ENCODE peak calls at places on chromosome 9, in six cellular contexts. Z is PC-3, G is GM23248, O is MM.1S, D is GM23338, V is neural progenitor cell. I is an unnamed sample.

GRCh38 chr9:16653491-16654407 is 216.7 kb downstream of the BNC2 start:
- DNase-seq in O (peak; percentile 24), Z (no peak), D (peak; percentile 41), G (no peak), V (peak; percentile 9), I (no peak)

GRCh38 chr9:116101516-116101915 is 52.1 kb upstream of the PAPPA start:
- DNase-seq in D (no peak), G (peak; percentile 85), V (no peak), O (no peak), Z (peak; percentile 68), I (no peak)

GRCh38 chr9:111427186-111427585 is 57.0 kb downstream of the ECPAS start:
- DNase-seq in G (peak; percentile 86), D (no peak), V (no peak), O (no peak), Z (peak; percentile 82), I (peak; percentile 43)

GRCh38 chr9:33129251-33129885 is 37.8 kb downstream of the B4GALT1 start:
- DNase-seq in Z (no peak), O (no peak), G (no peak), D (no peak), V (no peak), I (no peak)

GRCh38 chr9:4984571-4985375 is at the start of gene JAK2:
- DNase-seq in Z (peak; percentile 87), V (peak; percentile 91), G (peak; percentile 98), O (peak; percentile 90), D (peak; percentile 90), I (peak; percentile 89)

GRCh38 chr9:132486706-132487350 is 76.8 kb downstream of the CFAP77 start:
- DNase-seq in G (no peak), Z (no peak), D (no peak), O (no peak), V (no peak), I (no peak)

GRCh38 chr9:16864741-16865434 is 5.6 kb downstream of the BNC2 start:
- DNase-seq in G (peak; percentile 77), V (no peak), Z (peak; percentile 48), D (no peak), O (no peak), I (no peak)

GRCh38 chr9:32737378-32737777 is 46.0 kb upstream of the TMEM215 start:
- DNase-seq in Z (no peak), D (no peak), G (no peak), O (no peak), V (no peak), I (no peak)

GRCh38 chr9:130497139-130497538 is 52.4 kb downstream of the ASS1 start:
- DNase-seq in Z (no peak), G (no peak), O (no peak), D (no peak), V (peak; percentile 59), I (no peak)

GRCh38 chr9:111431684-111432083 is 52.5 kb downstream of the ECPAS start:
- DNase-seq in Z (no peak), D (no peak), G (no peak), O (no peak), V (no peak), I (no peak)

GRCh38 chr9:131214457-131214856 is 61.9 kb downstream of the FAM78A start:
- DNase-seq in D (no peak), O (no peak), G (peak; percentile 62), V (no peak), Z (no peak), I (no peak)

GRCh38 chr9:121269030-121269887 is 1.3 kb downstream of the GSN start:
- DNase-seq in G (peak; percentile 61), V (peak; percentile 72), D (peak; percentile 35), O (no peak), Z (peak; percentile 28), I (peak; percentile 47)

GRCh38 chr9:121266356-121266755 is 1.6 kb upstream of the GSN start:
- DNase-seq in O (no peak), G (no peak), Z (no peak), V (no peak), D (no peak), I (no peak)

GRCh38 chr9:121266906-121267650 is 884 bp upstream of the GSN start:
- DNase-seq in Z (no peak), V (no peak), O (no peak), G (no peak), D (no peak), I (no peak)

GRCh38 chr9:121268598-121269029 is 652 bp downstream of the GSN start:
- DNase-seq in V (no peak), O (no peak), D (no peak), G (peak; percentile 58), Z (no peak), I (peak; percentile 44)

DNA sequence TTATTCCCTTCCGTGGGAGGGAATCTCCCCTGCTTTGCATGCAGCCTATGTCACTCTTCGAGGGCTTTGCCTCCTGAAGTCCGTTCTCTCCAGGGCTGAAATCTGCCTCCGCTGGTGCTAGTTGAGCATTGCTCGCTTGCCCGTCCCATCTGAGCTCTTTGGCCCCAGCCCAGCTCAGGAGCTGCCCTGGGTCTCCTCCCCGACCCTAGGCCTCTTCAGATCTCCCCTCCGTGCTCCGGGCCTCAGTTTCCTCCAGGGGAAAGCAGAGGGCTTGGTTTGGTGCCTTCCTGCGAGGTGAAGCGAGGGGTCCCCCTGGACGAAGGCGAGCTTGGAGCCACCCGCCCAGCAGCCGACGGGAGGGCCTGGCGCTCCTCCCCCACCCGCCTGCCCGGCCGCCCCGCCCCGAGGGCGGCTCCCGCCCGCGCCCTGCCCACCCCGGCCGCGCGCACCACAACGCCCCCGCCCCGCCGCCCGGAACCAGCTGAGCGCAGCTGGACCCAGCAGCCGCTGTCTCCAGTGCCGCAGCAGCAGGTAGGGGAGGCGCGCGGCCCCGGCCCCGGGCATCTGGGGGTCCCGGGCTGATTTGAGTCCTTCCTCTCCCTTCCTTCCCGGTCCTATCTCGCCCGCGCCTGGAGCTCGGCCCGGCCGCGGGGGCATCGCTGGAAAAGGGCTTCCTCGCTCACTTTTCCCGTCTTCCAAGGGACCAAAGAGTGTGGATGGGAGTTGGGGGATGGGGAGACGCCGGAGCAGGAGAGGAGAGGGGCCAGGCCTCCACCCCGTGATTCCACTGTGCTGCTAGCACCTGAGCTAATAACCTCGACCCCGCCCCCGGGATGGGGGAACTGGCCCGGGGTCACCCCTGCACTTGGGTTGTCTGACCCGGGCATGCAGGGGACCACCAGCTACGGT is at the start of gene GSN:
- DNase-seq in D (peak; percentile 88), O (peak; percentile 49), G (peak; percentile 87), Z (peak; percentile 50), V (peak; percentile 88), I (peak; percentile 74)
- H3K4me1 ChIP-seq in D (peaks cover 36% of the 10 kb centered on the region), O (no peaks in the 10 kb centered on the region), G (peaks cover 36% of the 10 kb centered on the region), Z (peaks cover 28% of the 10 kb centered on the region), V (peaks cover 36% of the 10 kb centered on the region), I (peaks cover 23% of the 10 kb centered on the region)

DNA sequence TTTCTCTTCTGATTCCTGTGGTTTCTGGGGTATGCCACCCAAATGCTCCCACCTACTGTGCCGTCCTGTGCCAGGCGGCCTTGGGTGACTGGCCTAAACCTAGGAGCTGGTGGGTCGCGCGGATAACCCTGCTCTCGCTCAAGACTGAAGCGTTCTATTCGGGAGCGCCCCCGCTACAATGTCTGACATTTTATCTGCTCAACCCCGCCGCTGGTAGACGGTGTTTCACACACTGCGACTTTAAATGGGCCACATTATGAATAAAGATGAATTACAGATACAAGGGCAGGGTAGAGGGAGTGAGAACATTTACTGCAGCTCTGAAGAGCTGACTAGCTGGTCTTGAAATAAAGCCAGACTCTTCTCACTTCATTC is 775 bp upstream of the PTCH1 start:
- DNase-seq in G (no peak), D (no peak), V (no peak), O (no peak), Z (no peak), I (no peak)
- TF ChIP-seq EZH2 in G (no peak), D (peak; percentile 59), V (peak; percentile 67), O (no peak), Z (no peak), I (no peak)

GRCh38 chr9:89654025-89654662 is 49.3 kb downstream of the GADD45G start:
- DNase-seq in G (no peak), V (no peak), Z (no peak), O (no peak), D (no peak), I (no peak)

GRCh38 chr9:89648247-89649000 is 43.6 kb downstream of the GADD45G start:
- DNase-seq in G (no peak), D (no peak), Z (no peak), O (no peak), V (no peak), I (no peak)

GRCh38 chr9:89647366-89648128 is 42.7 kb downstream of the GADD45G start:
- DNase-seq in O (no peak), D (no peak), V (no peak), G (no peak), Z (no peak), I (no peak)

GRCh38 chr9:89646189-89646588 is 41.4 kb downstream of the GADD45G start:
- DNase-seq in Z (no peak), G (no peak), O (no peak), D (no peak), V (no peak), I (no peak)

DNA sequence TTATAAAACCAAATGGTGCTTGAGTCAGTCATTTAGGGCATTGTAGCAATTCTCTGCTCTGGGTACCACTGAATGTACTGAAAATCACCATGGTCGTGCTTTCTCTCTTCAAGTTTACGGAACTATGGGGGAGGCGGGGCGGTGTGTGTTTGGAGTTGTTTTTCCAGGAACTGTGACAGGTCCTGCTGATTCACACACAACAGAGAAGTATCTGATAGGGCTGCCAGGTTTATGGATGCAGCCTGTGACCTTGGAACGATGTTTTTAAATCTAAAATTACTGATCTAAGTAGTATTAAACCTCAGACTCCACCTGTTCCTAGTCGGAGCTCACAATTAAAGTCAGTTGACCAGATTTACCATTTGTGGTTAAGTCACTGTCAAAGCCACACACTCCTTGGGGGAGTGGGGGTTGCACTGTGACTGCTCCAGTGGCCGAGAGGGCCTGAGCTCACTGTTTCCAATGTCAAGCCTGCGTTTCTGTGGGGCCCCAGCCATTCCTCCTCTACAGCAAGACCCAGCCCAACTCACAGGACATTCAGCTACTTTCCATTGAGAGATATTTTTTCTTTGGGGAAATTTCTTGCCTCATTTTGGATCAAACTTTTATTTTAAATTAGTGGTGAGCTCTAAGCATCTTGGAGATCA is 44.4 kb downstream of the GADD45G start:
- DNase-seq in D (no peak), O (no peak), V (no peak), G (no peak), Z (no peak), I (no peak)
- H3F3A ChIP-seq in D (no peaks in the 10 kb centered on the region), O (no peaks in the 10 kb centered on the region), V (no peaks in the 10 kb centered on the region), G (no peaks in the 10 kb centered on the region), Z (no peaks in the 10 kb centered on the region), I (no peaks in the 10 kb centered on the region)

GRCh38 chr9:89497181-89497963 is 541 bp downstream of the SEMA4D start:
- DNase-seq in V (peak; percentile 59), D (peak; percentile 48), Z (no peak), G (no peak), O (peak; percentile 74), I (no peak)
- H3K4me1 ChIP-seq in V (peaks cover 36% of the 10 kb centered on the region), D (peaks cover 54% of the 10 kb centered on the region), Z (peaks cover 9% of the 10 kb centered on the region), G (no peaks in the 10 kb centered on the region), O (peaks cover 40% of the 10 kb centered on the region), I (peaks cover 11% of the 10 kb centered on the region)

GRCh38 chr9:97411440-97411788 is 482 bp upstream of the TDRD7 start:
- DNase-seq in D (no peak), G (no peak), V (no peak), Z (no peak), O (no peak), I (no peak)

GRCh38 chr9:97413462-97413861 is 1.6 kb downstream of the TDRD7 start:
- DNase-seq in D (no peak), V (no peak), O (no peak), G (no peak), Z (no peak), I (no peak)

GRCh38 chr9:97415146-97415545 is 3.2 kb downstream of the TDRD7 start:
- DNase-seq in G (no peak), D (no peak), V (no peak), Z (no peak), O (no peak), I (no peak)

GRCh38 chr9:97411789-97412627 is at the start of gene TDRD7:
- DNase-seq in O (peak; percentile 91), G (peak; percentile 94), V (peak; percentile 86), Z (peak; percentile 82), D (peak; percentile 72), I (peak; percentile 56)

GRCh38 chr9:97412628-97413382 is 909 bp downstream of the TDRD7 start:
- DNase-seq in V (no peak), Z (peak; percentile 24), D (peak; percentile 28), O (no peak), G (peak; percentile 7), I (no peak)
- TF ChIP-seq EZH2 in V (peak; percentile 45), Z (no peak), D (no peak), O (no peak), G (no peak), I (no peak)